ENCODE peak calls at places on chromosomes 2 and 18, in eight cellular contexts. One of them, this sample, is unnamed.

GRCh38 chr2:135829420-135829983 is 7.5 kb downstream of the LCT start:
- DNase-seq in omental fat pad: no peak
- DNase-seq in GM23248: no peak
- DNase-seq in AG10803: no peak
- DNase-seq in activated CD4-positive, alpha-beta T cell treated with anti-CD3 and anti-CD28 coated beads for 1 hour: no peak
- DNase-seq in stimulated activated CD4-positive, alpha-beta T cell treated with anti-CD3 and anti-CD28 coated beads, Interleukin-15, amount 100 ng/mL, for 24 hours: no peak
- DNase-seq in heart right ventricle: no peak
- DNase-seq in A549: no peak
- DNase-seq in this sample: no peak

GRCh38 chr2:177322801-177323261 is 58.3 kb upstream of the NFE2L2 start:
- DNase-seq in omental fat pad: no peak
- DNase-seq in GM23248: no peak
- DNase-seq in AG10803: no peak
- DNase-seq in activated CD4-positive, alpha-beta T cell treated with anti-CD3 and anti-CD28 coated beads for 1 hour: no peak
- DNase-seq in stimulated activated CD4-positive, alpha-beta T cell treated with anti-CD3 and anti-CD28 coated beads, Interleukin-15, amount 100 ng/mL, for 24 hours: no peak
- DNase-seq in heart right ventricle: no peak
- DNase-seq in A549: peak; percentile 11
- DNase-seq in this sample: no peak

GRCh38 chr2:238956676-238957075 is 108.8 kb downstream of the TWIST2 start:
- DNase-seq in omental fat pad: no peak
- DNase-seq in GM23248: no peak
- DNase-seq in AG10803: no peak
- DNase-seq in activated CD4-positive, alpha-beta T cell treated with anti-CD3 and anti-CD28 coated beads for 1 hour: no peak
- DNase-seq in stimulated activated CD4-positive, alpha-beta T cell treated with anti-CD3 and anti-CD28 coated beads, Interleukin-15, amount 100 ng/mL, for 24 hours: no peak
- DNase-seq in heart right ventricle: no peak
- DNase-seq in A549: no peak
- DNase-seq in this sample: no peak

GRCh38 chr2:234593636-234594035 is 96.8 kb upstream of the ARL4C start:
- DNase-seq in omental fat pad: no peak
- DNase-seq in GM23248: no peak
- DNase-seq in AG10803: peak; percentile 81
- DNase-seq in activated CD4-positive, alpha-beta T cell treated with anti-CD3 and anti-CD28 coated beads for 1 hour: no peak
- DNase-seq in stimulated activated CD4-positive, alpha-beta T cell treated with anti-CD3 and anti-CD28 coated beads, Interleukin-15, amount 100 ng/mL, for 24 hours: no peak
- DNase-seq in heart right ventricle: no peak
- DNase-seq in A549: no peak
- DNase-seq in this sample: no peak

GRCh38 chr2:207746131-207746530 is 23.6 kb downstream of the FZD5 start:
- DNase-seq in omental fat pad: no peak
- DNase-seq in GM23248: peak; percentile 85
- DNase-seq in AG10803: peak; percentile 74
- DNase-seq in activated CD4-positive, alpha-beta T cell treated with anti-CD3 and anti-CD28 coated beads for 1 hour: no peak
- DNase-seq in stimulated activated CD4-positive, alpha-beta T cell treated with anti-CD3 and anti-CD28 coated beads, Interleukin-15, amount 100 ng/mL, for 24 hours: peak; percentile 46
- DNase-seq in heart right ventricle: peak; percentile 28
- DNase-seq in A549: peak; percentile 81
- DNase-seq in this sample: no peak

GRCh38 chr2:217930783-217931563 is 71.8 kb downstream of the TNS1 start:
- DNase-seq in omental fat pad: no peak
- DNase-seq in GM23248: peak; percentile 42
- DNase-seq in AG10803: no peak
- DNase-seq in activated CD4-positive, alpha-beta T cell treated with anti-CD3 and anti-CD28 coated beads for 1 hour: no peak
- DNase-seq in stimulated activated CD4-positive, alpha-beta T cell treated with anti-CD3 and anti-CD28 coated beads, Interleukin-15, amount 100 ng/mL, for 24 hours: no peak
- DNase-seq in heart right ventricle: no peak
- DNase-seq in A549: no peak
- DNase-seq in this sample: no peak

GRCh38 chr2:81734981-81735380 is 1430.4 kb upstream of the LRRTM1 start:
- DNase-seq in omental fat pad: no peak
- DNase-seq in GM23248: no peak
- DNase-seq in AG10803: no peak
- DNase-seq in activated CD4-positive, alpha-beta T cell treated with anti-CD3 and anti-CD28 coated beads for 1 hour: no peak
- DNase-seq in stimulated activated CD4-positive, alpha-beta T cell treated with anti-CD3 and anti-CD28 coated beads, Interleukin-15, amount 100 ng/mL, for 24 hours: no peak
- DNase-seq in heart right ventricle: no peak
- DNase-seq in A549: no peak
- DNase-seq in this sample: no peak

GRCh38 chr2:24132543-24132942 is 9.3 kb downstream of the FAM228B start:
- DNase-seq in omental fat pad: no peak
- DNase-seq in GM23248: no peak
- DNase-seq in AG10803: no peak
- DNase-seq in activated CD4-positive, alpha-beta T cell treated with anti-CD3 and anti-CD28 coated beads for 1 hour: no peak
- DNase-seq in stimulated activated CD4-positive, alpha-beta T cell treated with anti-CD3 and anti-CD28 coated beads, Interleukin-15, amount 100 ng/mL, for 24 hours: no peak
- DNase-seq in heart right ventricle: no peak
- DNase-seq in A549: no peak
- DNase-seq in this sample: no peak

GRCh38 chr2:10145519-10146357 is 23.2 kb downstream of the RRM2 start:
- DNase-seq in omental fat pad: no peak
- DNase-seq in GM23248: no peak
- DNase-seq in AG10803: no peak
- DNase-seq in activated CD4-positive, alpha-beta T cell treated with anti-CD3 and anti-CD28 coated beads for 1 hour: no peak
- DNase-seq in stimulated activated CD4-positive, alpha-beta T cell treated with anti-CD3 and anti-CD28 coated beads, Interleukin-15, amount 100 ng/mL, for 24 hours: no peak
- DNase-seq in heart right ventricle: no peak
- DNase-seq in A549: no peak
- DNase-seq in this sample: no peak

GRCh38 chr18:48409591-48410094 is 460 bp upstream of the ZBTB7C start:
- DNase-seq in omental fat pad: no peak
- DNase-seq in GM23248: peak; percentile 40
- DNase-seq in AG10803: no peak
- DNase-seq in activated CD4-positive, alpha-beta T cell treated with anti-CD3 and anti-CD28 coated beads for 1 hour: no peak
- DNase-seq in stimulated activated CD4-positive, alpha-beta T cell treated with anti-CD3 and anti-CD28 coated beads, Interleukin-15, amount 100 ng/mL, for 24 hours: peak; percentile 35
- DNase-seq in heart right ventricle: peak; percentile 29
- DNase-seq in A549: no peak
- DNase-seq in this sample: no peak

GRCh38 chr2:222142027-222142426 is 156.8 kb downstream of the PAX3 start:
- DNase-seq in omental fat pad: no peak
- DNase-seq in GM23248: peak; percentile 1
- DNase-seq in AG10803: peak; percentile 39
- DNase-seq in activated CD4-positive, alpha-beta T cell treated with anti-CD3 and anti-CD28 coated beads for 1 hour: no peak
- DNase-seq in stimulated activated CD4-positive, alpha-beta T cell treated with anti-CD3 and anti-CD28 coated beads, Interleukin-15, amount 100 ng/mL, for 24 hours: no peak
- DNase-seq in heart right ventricle: no peak
- DNase-seq in A549: no peak
- DNase-seq in this sample: no peak

GRCh38 chr2:197184959-197185586 is 125.5 kb downstream of the ANKRD44 start:
- DNase-seq in omental fat pad: no peak
- DNase-seq in GM23248: no peak
- DNase-seq in AG10803: no peak
- DNase-seq in activated CD4-positive, alpha-beta T cell treated with anti-CD3 and anti-CD28 coated beads for 1 hour: no peak
- DNase-seq in stimulated activated CD4-positive, alpha-beta T cell treated with anti-CD3 and anti-CD28 coated beads, Interleukin-15, amount 100 ng/mL, for 24 hours: no peak
- DNase-seq in heart right ventricle: peak; percentile 89
- DNase-seq in A549: no peak
- DNase-seq in this sample: no peak

GRCh38 chr2:58240938-58241755 is at the start of gene FANCL:
- DNase-seq in omental fat pad: peak; percentile 57
- DNase-seq in GM23248: peak; percentile 83
- DNase-seq in AG10803: peak; percentile 80
- DNase-seq in activated CD4-positive, alpha-beta T cell treated with anti-CD3 and anti-CD28 coated beads for 1 hour: peak; percentile 30
- DNase-seq in stimulated activated CD4-positive, alpha-beta T cell treated with anti-CD3 and anti-CD28 coated beads, Interleukin-15, amount 100 ng/mL, for 24 hours: peak; percentile 90
- DNase-seq in heart right ventricle: peak; percentile 90
- DNase-seq in A549: peak; percentile 95
- DNase-seq in this sample: peak; percentile 85

GRCh38 chr2:41600460-41600859 is 447.4 kb upstream of the PKDCC start:
- DNase-seq in omental fat pad: no peak
- DNase-seq in GM23248: no peak
- DNase-seq in AG10803: no peak
- DNase-seq in activated CD4-positive, alpha-beta T cell treated with anti-CD3 and anti-CD28 coated beads for 1 hour: no peak
- DNase-seq in stimulated activated CD4-positive, alpha-beta T cell treated with anti-CD3 and anti-CD28 coated beads, Interleukin-15, amount 100 ng/mL, for 24 hours: no peak
- DNase-seq in heart right ventricle: no peak
- DNase-seq in A549: no peak
- DNase-seq in this sample: no peak

GRCh38 chr2:37529830-37530452 is 141.5 kb downstream of the CDC42EP3 start:
- DNase-seq in omental fat pad: no peak
- DNase-seq in GM23248: no peak
- DNase-seq in AG10803: peak; percentile 74
- DNase-seq in activated CD4-positive, alpha-beta T cell treated with anti-CD3 and anti-CD28 coated beads for 1 hour: no peak
- DNase-seq in stimulated activated CD4-positive, alpha-beta T cell treated with anti-CD3 and anti-CD28 coated beads, Interleukin-15, amount 100 ng/mL, for 24 hours: no peak
- DNase-seq in heart right ventricle: no peak
- DNase-seq in A549: no peak
- DNase-seq in this sample: no peak

GRCh38 chr2:234670052-234670451 is 173.2 kb upstream of the ARL4C start:
- DNase-seq in omental fat pad: no peak
- DNase-seq in GM23248: peak; percentile 80
- DNase-seq in AG10803: peak; percentile 84
- DNase-seq in activated CD4-positive, alpha-beta T cell treated with anti-CD3 and anti-CD28 coated beads for 1 hour: no peak
- DNase-seq in stimulated activated CD4-positive, alpha-beta T cell treated with anti-CD3 and anti-CD28 coated beads, Interleukin-15, amount 100 ng/mL, for 24 hours: no peak
- DNase-seq in heart right ventricle: no peak
- DNase-seq in A549: no peak
- DNase-seq in this sample: no peak

GRCh38 chr2:201313362-201313761 is 43.8 kb downstream of the FLACC1 start:
- DNase-seq in omental fat pad: no peak
- DNase-seq in GM23248: no peak
- DNase-seq in AG10803: no peak
- DNase-seq in activated CD4-positive, alpha-beta T cell treated with anti-CD3 and anti-CD28 coated beads for 1 hour: no peak
- DNase-seq in stimulated activated CD4-positive, alpha-beta T cell treated with anti-CD3 and anti-CD28 coated beads, Interleukin-15, amount 100 ng/mL, for 24 hours: no peak
- DNase-seq in heart right ventricle: no peak
- DNase-seq in A549: no peak
- DNase-seq in this sample: no peak

GRCh38 chr2:58081000-58081399 is 34.4 kb downstream of the VRK2 start:
- DNase-seq in omental fat pad: no peak
- DNase-seq in GM23248: no peak
- DNase-seq in AG10803: peak; percentile 15
- DNase-seq in activated CD4-positive, alpha-beta T cell treated with anti-CD3 and anti-CD28 coated beads for 1 hour: no peak
- DNase-seq in stimulated activated CD4-positive, alpha-beta T cell treated with anti-CD3 and anti-CD28 coated beads, Interleukin-15, amount 100 ng/mL, for 24 hours: no peak
- DNase-seq in heart right ventricle: no peak
- DNase-seq in A549: peak; percentile 36
- DNase-seq in this sample: no peak